ENCODE peak calls at places on chromosomes 6 and 20, in eight cellular contexts. One of them, this sample, is unnamed.

GRCh38 chr20:48689874-48690571 is 137.8 kb downstream of the PREX1 start:
- DNase-seq in IMR-90: no peak
- DNase-seq in brain microvascular endothelial cell: no peak
- DNase-seq in GM23338: no peak
- DNase-seq in GM12878: no peak
- DNase-seq in tibial nerve: no peak
- DNase-seq in PC-9: no peak
- DNase-seq in endothelial cell: no peak
- DNase-seq in this sample: no peak

GRCh38 chr6:110671447-110671846 is 143.8 kb downstream of the CDK19 start:
- DNase-seq in IMR-90: no peak
- DNase-seq in brain microvascular endothelial cell: no peak
- DNase-seq in GM23338: no peak
- DNase-seq in GM12878: no peak
- DNase-seq in tibial nerve: no peak
- DNase-seq in PC-9: no peak
- DNase-seq in endothelial cell: no peak
- DNase-seq in this sample: no peak

GRCh38 chr6:30748851-30749540 is 4.6 kb upstream of the IER3 start:
- DNase-seq in IMR-90: peak
- DNase-seq in brain microvascular endothelial cell: no peak
- DNase-seq in GM23338: no peak
- DNase-seq in GM12878: no peak
- DNase-seq in tibial nerve: no peak
- DNase-seq in PC-9: no peak
- DNase-seq in endothelial cell: no peak
- DNase-seq in this sample: no peak

GRCh38 chr20:58682656-58683055 is 9.9 kb upstream of the NPEPL1 start:
- DNase-seq in IMR-90: peak
- DNase-seq in brain microvascular endothelial cell: no peak
- DNase-seq in GM23338: no peak
- DNase-seq in GM12878: no peak
- DNase-seq in tibial nerve: no peak
- DNase-seq in PC-9: no peak
- DNase-seq in endothelial cell: no peak
- DNase-seq in this sample: no peak

GRCh38 chr6:28336284-28337024 is 506 bp upstream of the ZSCAN31 start:
- DNase-seq in IMR-90: peak
- DNase-seq in brain microvascular endothelial cell: peak
- DNase-seq in GM23338: no peak
- DNase-seq in GM12878: peak
- DNase-seq in tibial nerve: no peak
- DNase-seq in PC-9: no peak
- DNase-seq in endothelial cell: no peak
- DNase-seq in this sample: no peak

GRCh38 chr6:4169028-4169789 is 33.8 kb upstream of the ECI2 start:
- DNase-seq in IMR-90: peak
- DNase-seq in brain microvascular endothelial cell: no peak
- DNase-seq in GM23338: peak
- DNase-seq in GM12878: no peak
- DNase-seq in tibial nerve: no peak
- DNase-seq in PC-9: no peak
- DNase-seq in endothelial cell: no peak
- DNase-seq in this sample: peak

GRCh38 chr6:46882622-46883021 is 39.1 kb downstream of the ADGRF5 start:
- DNase-seq in IMR-90: no peak
- DNase-seq in brain microvascular endothelial cell: no peak
- DNase-seq in GM23338: no peak
- DNase-seq in GM12878: no peak
- DNase-seq in tibial nerve: no peak
- DNase-seq in PC-9: no peak
- DNase-seq in endothelial cell: no peak
- DNase-seq in this sample: no peak

GRCh38 chr6:39430968-39431523 is 108.5 kb upstream of the KCNK16 start:
- DNase-seq in IMR-90: no peak
- DNase-seq in brain microvascular endothelial cell: no peak
- DNase-seq in GM23338: peak
- DNase-seq in GM12878: no peak
- DNase-seq in tibial nerve: peak
- DNase-seq in PC-9: peak
- DNase-seq in endothelial cell: no peak
- DNase-seq in this sample: no peak

GRCh38 chr6:75213732-75214131 is 7.9 kb upstream of the COL12A1 start:
- DNase-seq in IMR-90: no peak
- DNase-seq in brain microvascular endothelial cell: no peak
- DNase-seq in GM23338: no peak
- DNase-seq in GM12878: no peak
- DNase-seq in tibial nerve: no peak
- DNase-seq in PC-9: no peak
- DNase-seq in endothelial cell: no peak
- DNase-seq in this sample: no peak

GRCh38 chr6:26268659-26269402 is 96.2 kb upstream of the BTN3A2 start:
- DNase-seq in IMR-90: peak
- DNase-seq in brain microvascular endothelial cell: no peak
- DNase-seq in GM23338: peak
- DNase-seq in GM12878: no peak
- DNase-seq in tibial nerve: no peak
- DNase-seq in PC-9: peak
- DNase-seq in endothelial cell: no peak
- DNase-seq in this sample: no peak

DNA sequence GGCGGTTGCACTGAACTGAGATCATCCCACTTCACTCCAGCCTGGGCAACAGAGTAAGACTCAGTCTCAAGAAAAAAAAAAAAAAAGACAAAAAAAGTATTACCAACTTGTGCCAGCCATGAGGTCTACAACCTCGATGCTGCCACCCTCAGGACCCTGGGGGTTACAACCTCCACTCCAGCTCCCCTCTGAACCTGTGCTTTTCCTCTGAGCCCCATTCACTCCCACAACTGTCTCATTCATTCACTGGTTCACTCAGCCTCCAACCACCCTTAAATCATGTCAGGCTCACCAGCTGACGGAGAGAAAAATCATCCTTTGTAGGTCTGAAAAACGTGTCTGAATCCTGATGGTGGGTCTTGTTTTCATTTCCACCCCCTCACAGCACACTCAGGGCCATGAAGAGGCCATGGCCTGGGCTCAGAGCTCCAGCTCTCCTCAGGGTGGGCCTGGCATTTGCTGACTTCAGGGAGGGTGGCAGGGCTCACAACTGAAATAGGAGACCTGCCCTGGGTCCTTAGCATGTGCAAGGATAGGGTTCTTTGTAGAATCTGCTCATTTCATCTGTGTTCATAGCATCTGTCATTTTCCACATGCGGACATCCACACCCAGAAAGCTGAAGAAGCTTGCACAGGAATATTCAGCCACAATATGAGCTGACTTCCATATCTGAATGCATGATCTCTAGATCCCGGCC is 1.9 kb upstream of the ULBP1 start:
- DNase-seq in IMR-90: no peak
- DNase-seq in brain microvascular endothelial cell: no peak
- DNase-seq in GM23338: peak
- DNase-seq in GM12878: no peak
- DNase-seq in tibial nerve: no peak
- DNase-seq in PC-9: no peak
- DNase-seq in endothelial cell: peak
- DNase-seq in this sample: no peak
- TF ChIP-seq CTCF in IMR-90: peak
- TF ChIP-seq CTCF in brain microvascular endothelial cell: peak
- TF ChIP-seq CTCF in GM23338: peak
- TF ChIP-seq CTCF in GM12878: peak
- TF ChIP-seq CTCF in tibial nerve: no peak
- TF ChIP-seq CTCF in PC-9: peak
- TF ChIP-seq CTCF in endothelial cell: no peak
- TF ChIP-seq CTCF in this sample: peak

GRCh38 chr6:138814179-138814834 is 18.4 kb downstream of the ECT2L start:
- DNase-seq in IMR-90: no peak
- DNase-seq in brain microvascular endothelial cell: no peak
- DNase-seq in GM23338: no peak
- DNase-seq in GM12878: no peak
- DNase-seq in tibial nerve: no peak
- DNase-seq in PC-9: no peak
- DNase-seq in endothelial cell: no peak
- DNase-seq in this sample: no peak
- TF ChIP-seq CTCF in IMR-90: no peak
- TF ChIP-seq CTCF in brain microvascular endothelial cell: no peak
- TF ChIP-seq CTCF in GM23338: no peak
- TF ChIP-seq CTCF in GM12878: no peak
- TF ChIP-seq CTCF in tibial nerve: no peak
- TF ChIP-seq CTCF in PC-9: no peak
- TF ChIP-seq CTCF in endothelial cell: no peak
- TF ChIP-seq CTCF in this sample: no peak

DNA sequence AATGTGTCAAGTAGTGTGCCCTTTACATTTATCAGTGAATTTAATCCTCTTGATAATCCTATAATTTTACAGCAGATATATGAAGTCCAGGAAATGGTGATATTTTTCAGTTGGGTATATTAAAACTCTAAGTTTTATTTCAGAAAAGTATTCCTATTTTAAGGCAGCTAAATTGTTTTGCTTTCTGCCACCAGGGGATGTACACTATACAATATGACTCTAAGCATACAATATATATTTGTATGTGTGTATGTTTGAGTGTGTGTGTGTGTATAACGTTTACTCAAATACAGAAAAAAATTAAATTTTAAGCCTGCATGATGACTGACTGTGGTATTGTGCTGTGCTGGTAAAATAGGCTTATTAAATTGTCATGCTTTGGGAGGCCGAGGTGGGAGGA is 102.0 kb upstream of the RUNX2 start:
- DNase-seq in IMR-90: no peak
- DNase-seq in brain microvascular endothelial cell: no peak
- DNase-seq in GM23338: no peak
- DNase-seq in GM12878: no peak
- DNase-seq in tibial nerve: no peak
- DNase-seq in PC-9: no peak
- DNase-seq in endothelial cell: no peak
- DNase-seq in this sample: no peak
- TF ChIP-seq CTCF in IMR-90: peak
- TF ChIP-seq CTCF in brain microvascular endothelial cell: peak
- TF ChIP-seq CTCF in GM23338: peak
- TF ChIP-seq CTCF in GM12878: no peak
- TF ChIP-seq CTCF in tibial nerve: no peak
- TF ChIP-seq CTCF in PC-9: no peak
- TF ChIP-seq CTCF in endothelial cell: peak
- TF ChIP-seq CTCF in this sample: no peak

GRCh38 chr20:1426231-1426849 is 33.5 kb upstream of the FKBP1A start:
- DNase-seq in IMR-90: no peak
- DNase-seq in brain microvascular endothelial cell: no peak
- DNase-seq in GM23338: no peak
- DNase-seq in GM12878: no peak
- DNase-seq in tibial nerve: no peak
- DNase-seq in PC-9: no peak
- DNase-seq in endothelial cell: no peak
- DNase-seq in this sample: no peak

GRCh38 chr20:1422756-1423155 is 29.9 kb upstream of the FKBP1A start:
- DNase-seq in IMR-90: peak
- DNase-seq in brain microvascular endothelial cell: no peak
- DNase-seq in GM23338: no peak
- DNase-seq in GM12878: no peak
- DNase-seq in tibial nerve: no peak
- DNase-seq in PC-9: no peak
- DNase-seq in endothelial cell: no peak
- DNase-seq in this sample: no peak

GRCh38 chr20:1424336-1424735 is 31.5 kb upstream of the FKBP1A start:
- DNase-seq in IMR-90: no peak
- DNase-seq in brain microvascular endothelial cell: no peak
- DNase-seq in GM23338: no peak
- DNase-seq in GM12878: no peak
- DNase-seq in tibial nerve: no peak
- DNase-seq in PC-9: no peak
- DNase-seq in endothelial cell: no peak
- DNase-seq in this sample: no peak

GRCh38 chr20:1423206-1423605 is 30.4 kb upstream of the FKBP1A start:
- DNase-seq in IMR-90: no peak
- DNase-seq in brain microvascular endothelial cell: no peak
- DNase-seq in GM23338: no peak
- DNase-seq in GM12878: no peak
- DNase-seq in tibial nerve: no peak
- DNase-seq in PC-9: no peak
- DNase-seq in endothelial cell: no peak
- DNase-seq in this sample: no peak

GRCh38 chr20:1423625-1424106 is 30.8 kb upstream of the FKBP1A start:
- DNase-seq in IMR-90: peak
- DNase-seq in brain microvascular endothelial cell: peak
- DNase-seq in GM23338: peak
- DNase-seq in GM12878: no peak
- DNase-seq in tibial nerve: no peak
- DNase-seq in PC-9: no peak
- DNase-seq in endothelial cell: peak
- DNase-seq in this sample: peak
- TF ChIP-seq CTCF in IMR-90: peak
- TF ChIP-seq CTCF in brain microvascular endothelial cell: peak
- TF ChIP-seq CTCF in GM23338: peak
- TF ChIP-seq CTCF in GM12878: peak
- TF ChIP-seq CTCF in tibial nerve: no peak
- TF ChIP-seq CTCF in PC-9: no peak
- TF ChIP-seq CTCF in endothelial cell: no peak
- TF ChIP-seq CTCF in this sample: peak

GRCh38 chr20:57269148-57269984 is 2.9 kb upstream of the BMP7 start:
- DNase-seq in IMR-90: no peak
- DNase-seq in brain microvascular endothelial cell: no peak
- DNase-seq in GM23338: peak
- DNase-seq in GM12878: no peak
- DNase-seq in tibial nerve: no peak
- DNase-seq in PC-9: no peak
- DNase-seq in endothelial cell: no peak
- DNase-seq in this sample: no peak

GRCh38 chr20:57267158-57267821 is 849 bp upstream of the BMP7 start:
- DNase-seq in IMR-90: no peak
- DNase-seq in brain microvascular endothelial cell: no peak
- DNase-seq in GM23338: no peak
- DNase-seq in GM12878: no peak
- DNase-seq in tibial nerve: no peak
- DNase-seq in PC-9: no peak
- DNase-seq in endothelial cell: no peak
- DNase-seq in this sample: no peak

GRCh38 chr20:57272883-57273282 is 6.4 kb upstream of the BMP7 start:
- DNase-seq in IMR-90: no peak
- DNase-seq in brain microvascular endothelial cell: no peak
- DNase-seq in GM23338: no peak
- DNase-seq in GM12878: no peak
- DNase-seq in tibial nerve: no peak
- DNase-seq in PC-9: no peak
- DNase-seq in endothelial cell: no peak
- DNase-seq in this sample: no peak

GRCh38 chr20:57268399-57269076 is 2.1 kb upstream of the BMP7 start:
- DNase-seq in IMR-90: no peak
- DNase-seq in brain microvascular endothelial cell: no peak
- DNase-seq in GM23338: no peak
- DNase-seq in GM12878: no peak
- DNase-seq in tibial nerve: no peak
- DNase-seq in PC-9: no peak
- DNase-seq in endothelial cell: no peak
- DNase-seq in this sample: no peak

GRCh38 chr20:57270204-57270937 is 3.9 kb upstream of the BMP7 start:
- DNase-seq in IMR-90: no peak
- DNase-seq in brain microvascular endothelial cell: no peak
- DNase-seq in GM23338: peak
- DNase-seq in GM12878: no peak
- DNase-seq in tibial nerve: no peak
- DNase-seq in PC-9: no peak
- DNase-seq in endothelial cell: no peak
- DNase-seq in this sample: no peak
- TF ChIP-seq CTCF in IMR-90: no peak
- TF ChIP-seq CTCF in brain microvascular endothelial cell: no peak
- TF ChIP-seq CTCF in GM23338: peak
- TF ChIP-seq CTCF in GM12878: no peak
- TF ChIP-seq CTCF in tibial nerve: no peak
- TF ChIP-seq CTCF in PC-9: no peak
- TF ChIP-seq CTCF in endothelial cell: no peak
- TF ChIP-seq CTCF in this sample: no peak

GRCh38 chr6:56764081-56764566 is 121.4 kb upstream of the DST start:
- DNase-seq in IMR-90: peak
- DNase-seq in brain microvascular endothelial cell: no peak
- DNase-seq in GM23338: peak
- DNase-seq in GM12878: peak
- DNase-seq in tibial nerve: no peak
- DNase-seq in PC-9: peak
- DNase-seq in endothelial cell: peak
- DNase-seq in this sample: no peak
- TF ChIP-seq CTCF in IMR-90: peak
- TF ChIP-seq CTCF in brain microvascular endothelial cell: peak
- TF ChIP-seq CTCF in GM23338: peak
- TF ChIP-seq CTCF in GM12878: peak
- TF ChIP-seq CTCF in tibial nerve: peak
- TF ChIP-seq CTCF in PC-9: peak
- TF ChIP-seq CTCF in endothelial cell: no peak
- TF ChIP-seq CTCF in this sample: peak